ENCODE peak calls at places on chromosomes 12 and 14, in seven cellular contexts. One of them, this sample, is unnamed.

GRCh38 chr12:2719405-2719804 is 75.4 kb upstream of the FKBP4 start:
- DNase-seq in lower leg skin: no peak
- DNase-seq in cardiac fibroblast: no peak
- DNase-seq in tibial artery: no peak
- DNase-seq in AG04449: no peak
- DNase-seq in hepatocyte: no peak
- DNase-seq in fibroblast of mammary gland: peak; percentile 4
- DNase-seq in this sample: no peak

GRCh38 chr12:115870527-115870926 is 407.0 kb downstream of the MED13L start:
- DNase-seq in cardiac fibroblast: no peak
- DNase-seq in hepatocyte: no peak
- DNase-seq in tibial artery: no peak
- DNase-seq in lower leg skin: no peak
- DNase-seq in AG04449: no peak
- DNase-seq in fibroblast of mammary gland: no peak
- DNase-seq in this sample: no peak

GRCh38 chr12:124419292-124420040 is 124.6 kb downstream of the RFLNA start:
- DNase-seq in hepatocyte: no peak
- DNase-seq in fibroblast of mammary gland: no peak
- DNase-seq in AG04449: no peak
- DNase-seq in cardiac fibroblast: no peak
- DNase-seq in lower leg skin: no peak
- DNase-seq in tibial artery: no peak
- DNase-seq in this sample: no peak

GRCh38 chr14:105059035-105059916 is 6.0 kb downstream of the GPR132 start:
- DNase-seq in AG04449: no peak
- DNase-seq in cardiac fibroblast: no peak
- DNase-seq in lower leg skin: no peak
- DNase-seq in hepatocyte: no peak
- DNase-seq in fibroblast of mammary gland: peak; percentile 12
- DNase-seq in tibial artery: no peak
- DNase-seq in this sample: no peak

GRCh38 chr14:101590616-101591015 is 29.3 kb downstream of the DIO3 start:
- DNase-seq in fibroblast of mammary gland: no peak
- DNase-seq in AG04449: no peak
- DNase-seq in lower leg skin: no peak
- DNase-seq in cardiac fibroblast: no peak
- DNase-seq in tibial artery: no peak
- DNase-seq in hepatocyte: no peak
- DNase-seq in this sample: no peak

GRCh38 chr12:46517579-46517962 is 145.0 kb upstream of the SLC38A2 start:
- DNase-seq in tibial artery: no peak
- DNase-seq in fibroblast of mammary gland: no peak
- DNase-seq in lower leg skin: no peak
- DNase-seq in cardiac fibroblast: no peak
- DNase-seq in AG04449: no peak
- DNase-seq in hepatocyte: no peak
- DNase-seq in this sample: no peak

GRCh38 chr12:132099739-132100138 is 44.4 kb downstream of the DDX51 start:
- DNase-seq in fibroblast of mammary gland: no peak
- DNase-seq in AG04449: no peak
- DNase-seq in cardiac fibroblast: no peak
- DNase-seq in tibial artery: no peak
- DNase-seq in hepatocyte: no peak
- DNase-seq in lower leg skin: no peak
- DNase-seq in this sample: no peak

GRCh38 chr12:120736404-120737331 is 11.0 kb downstream of the ACADS start:
- DNase-seq in hepatocyte: no peak
- DNase-seq in AG04449: no peak
- DNase-seq in lower leg skin: no peak
- DNase-seq in tibial artery: no peak
- DNase-seq in fibroblast of mammary gland: no peak
- DNase-seq in cardiac fibroblast: no peak
- DNase-seq in this sample: no peak

GRCh38 chr14:52694761-52695480 is 437 bp downstream of the ERO1A start:
- DNase-seq in hepatocyte: peak; percentile 49
- DNase-seq in AG04449: no peak
- DNase-seq in lower leg skin: no peak
- DNase-seq in tibial artery: peak; percentile 74
- DNase-seq in cardiac fibroblast: peak; percentile 55
- DNase-seq in fibroblast of mammary gland: peak; percentile 56
- DNase-seq in this sample: no peak

GRCh38 chr12:95637471-95638155 is 86.3 kb upstream of the USP44 start:
- DNase-seq in tibial artery: no peak
- DNase-seq in lower leg skin: no peak
- DNase-seq in fibroblast of mammary gland: peak; percentile 54
- DNase-seq in hepatocyte: no peak
- DNase-seq in cardiac fibroblast: peak; percentile 96
- DNase-seq in AG04449: peak; percentile 100
- DNase-seq in this sample: no peak

GRCh38 chr12:19909418-19909817 is 458.9 kb upstream of the PDE3A start:
- DNase-seq in fibroblast of mammary gland: no peak
- DNase-seq in lower leg skin: no peak
- DNase-seq in AG04449: no peak
- DNase-seq in tibial artery: no peak
- DNase-seq in hepatocyte: no peak
- DNase-seq in cardiac fibroblast: no peak
- DNase-seq in this sample: no peak

GRCh38 chr14:88808359-88808758 is 15.6 kb upstream of the EML5 start:
- DNase-seq in cardiac fibroblast: no peak
- DNase-seq in fibroblast of mammary gland: no peak
- DNase-seq in tibial artery: no peak
- DNase-seq in hepatocyte: no peak
- DNase-seq in AG04449: no peak
- DNase-seq in lower leg skin: no peak
- DNase-seq in this sample: no peak

GRCh38 chr12:9787340-9787737 is 26.6 kb upstream of the CD69 start:
- DNase-seq in hepatocyte: no peak
- DNase-seq in tibial artery: no peak
- DNase-seq in AG04449: no peak
- DNase-seq in fibroblast of mammary gland: peak; percentile 15
- DNase-seq in cardiac fibroblast: peak; percentile 43
- DNase-seq in lower leg skin: no peak
- DNase-seq in this sample: no peak

GRCh38 chr14:76698631-76699030 is 62.6 kb upstream of the VASH1 start:
- DNase-seq in hepatocyte: no peak
- DNase-seq in lower leg skin: no peak
- DNase-seq in tibial artery: no peak
- DNase-seq in cardiac fibroblast: no peak
- DNase-seq in AG04449: no peak
- DNase-seq in fibroblast of mammary gland: no peak
- DNase-seq in this sample: no peak

GRCh38 chr12:132169376-132169775 is 25.1 kb downstream of the NOC4L start:
- DNase-seq in hepatocyte: no peak
- DNase-seq in AG04449: no peak
- DNase-seq in tibial artery: no peak
- DNase-seq in cardiac fibroblast: no peak
- DNase-seq in lower leg skin: no peak
- DNase-seq in fibroblast of mammary gland: no peak
- DNase-seq in this sample: no peak

GRCh38 chr12:68638721-68639395 is 28.2 kb downstream of the RAP1B start:
- DNase-seq in hepatocyte: no peak
- DNase-seq in cardiac fibroblast: peak; percentile 23
- DNase-seq in AG04449: no peak
- DNase-seq in lower leg skin: no peak
- DNase-seq in tibial artery: no peak
- DNase-seq in fibroblast of mammary gland: no peak
- DNase-seq in this sample: no peak

GRCh38 chr14:45811155-45811554 is 558.2 kb upstream of the MIS18BP1 start:
- DNase-seq in AG04449: no peak
- DNase-seq in lower leg skin: no peak
- DNase-seq in cardiac fibroblast: no peak
- DNase-seq in fibroblast of mammary gland: no peak
- DNase-seq in tibial artery: no peak
- DNase-seq in hepatocyte: no peak
- DNase-seq in this sample: no peak

GRCh38 chr12:76195920-76196319 is 111.4 kb upstream of the NAP1L1 start:
- DNase-seq in tibial artery: no peak
- DNase-seq in AG04449: no peak
- DNase-seq in lower leg skin: no peak
- DNase-seq in fibroblast of mammary gland: no peak
- DNase-seq in cardiac fibroblast: no peak
- DNase-seq in hepatocyte: no peak
- DNase-seq in this sample: no peak

GRCh38 chr14:93199031-93199430 is 7.8 kb downstream of the GON7 start:
- DNase-seq in AG04449: no peak
- DNase-seq in cardiac fibroblast: no peak
- DNase-seq in hepatocyte: no peak
- DNase-seq in lower leg skin: no peak
- DNase-seq in tibial artery: no peak
- DNase-seq in fibroblast of mammary gland: no peak
- DNase-seq in this sample: no peak

GRCh38 chr12:8554451-8555195 is 13.9 kb upstream of the CLEC4E start:
- DNase-seq in fibroblast of mammary gland: peak; percentile 30
- DNase-seq in tibial artery: no peak
- DNase-seq in hepatocyte: peak; percentile 22
- DNase-seq in cardiac fibroblast: peak; percentile 61
- DNase-seq in AG04449: no peak
- DNase-seq in lower leg skin: no peak
- DNase-seq in this sample: no peak

GRCh38 chr12:25744334-25744733 is 191.3 kb upstream of the LMNTD1 start:
- DNase-seq in AG04449: no peak
- DNase-seq in fibroblast of mammary gland: peak; percentile 39
- DNase-seq in cardiac fibroblast: peak; percentile 52
- DNase-seq in hepatocyte: no peak
- DNase-seq in lower leg skin: no peak
- DNase-seq in tibial artery: no peak
- DNase-seq in this sample: no peak

GRCh38 chr12:54958048-54958658 is 26.4 kb downstream of the TESPA1 start:
- DNase-seq in cardiac fibroblast: peak; percentile 86
- DNase-seq in fibroblast of mammary gland: peak; percentile 76
- DNase-seq in hepatocyte: peak; percentile 77
- DNase-seq in AG04449: peak; percentile 31
- DNase-seq in lower leg skin: no peak
- DNase-seq in tibial artery: no peak
- DNase-seq in this sample: no peak

GRCh38 chr12:62640910-62641448 is 174.4 kb downstream of the MON2 start:
- DNase-seq in hepatocyte: no peak
- DNase-seq in fibroblast of mammary gland: peak; percentile 59
- DNase-seq in tibial artery: no peak
- DNase-seq in lower leg skin: no peak
- DNase-seq in cardiac fibroblast: peak; percentile 72
- DNase-seq in AG04449: no peak
- DNase-seq in this sample: no peak

DNA sequence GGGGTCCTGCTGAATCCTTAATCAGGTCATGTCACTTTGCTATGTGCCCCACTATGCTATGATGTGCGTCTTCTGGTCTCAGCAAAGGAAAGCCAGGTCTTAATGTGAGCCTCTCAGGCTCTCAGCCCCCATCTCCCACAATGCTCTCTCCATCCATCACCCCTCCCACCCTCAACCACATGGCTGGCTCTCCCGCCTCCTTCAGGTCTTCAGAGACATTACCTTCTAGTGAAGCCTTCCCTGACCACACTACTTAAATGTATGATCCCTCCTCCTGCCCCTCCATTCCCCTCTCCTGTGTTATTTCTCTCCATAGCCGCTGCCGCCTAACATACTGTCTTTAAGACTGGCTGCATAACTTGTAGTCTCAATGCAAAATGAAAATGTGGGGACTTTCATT is 50.5 kb downstream of the KRT80 start:
- DNase-seq in fibroblast of mammary gland: no peak
- DNase-seq in AG04449: no peak
- DNase-seq in hepatocyte: no peak
- DNase-seq in lower leg skin: no peak
- DNase-seq in tibial artery: no peak
- DNase-seq in cardiac fibroblast: no peak
- DNase-seq in this sample: no peak
- TF ChIP-seq CTCF in fibroblast of mammary gland: no peak
- TF ChIP-seq CTCF in AG04449: peak; percentile 9
- TF ChIP-seq CTCF in hepatocyte: no peak
- TF ChIP-seq CTCF in lower leg skin: no peak
- TF ChIP-seq CTCF in tibial artery: no peak
- TF ChIP-seq CTCF in cardiac fibroblast: no peak
- TF ChIP-seq CTCF in this sample: no peak

DNA sequence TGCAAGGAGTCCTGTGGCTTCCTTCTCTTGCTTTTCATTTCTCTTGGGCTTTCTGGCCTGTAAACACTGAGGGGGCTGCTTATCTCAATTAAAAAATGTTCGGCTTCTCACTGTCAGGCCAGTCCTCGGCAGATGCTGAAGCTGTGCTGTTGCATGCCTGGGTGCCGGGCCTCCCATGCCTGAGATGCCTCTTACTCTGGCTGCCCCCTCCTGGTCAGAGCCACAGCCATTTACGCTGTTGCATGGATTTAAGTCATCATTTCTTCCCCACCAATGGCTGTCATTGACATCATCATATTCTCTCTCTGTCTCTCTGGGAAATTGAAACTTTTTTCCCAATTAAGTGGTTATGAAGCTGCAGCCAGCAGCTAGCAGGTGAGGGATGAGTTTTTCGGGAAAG is 53.7 kb downstream of the FOXN4 start:
- DNase-seq in lower leg skin: no peak
- DNase-seq in fibroblast of mammary gland: peak; percentile 13
- DNase-seq in AG04449: no peak
- DNase-seq in tibial artery: no peak
- DNase-seq in hepatocyte: no peak
- DNase-seq in cardiac fibroblast: peak; percentile 42
- DNase-seq in this sample: no peak
- TF ChIP-seq CTCF in lower leg skin: no peak
- TF ChIP-seq CTCF in fibroblast of mammary gland: no peak
- TF ChIP-seq CTCF in AG04449: peak; percentile 29
- TF ChIP-seq CTCF in tibial artery: no peak
- TF ChIP-seq CTCF in hepatocyte: no peak
- TF ChIP-seq CTCF in cardiac fibroblast: peak; percentile 20
- TF ChIP-seq CTCF in this sample: no peak

GRCh38 chr14:28412076-28412475 is 354.5 kb upstream of the FOXG1 start:
- DNase-seq in AG04449: no peak
- DNase-seq in hepatocyte: no peak
- DNase-seq in cardiac fibroblast: peak; percentile 28
- DNase-seq in fibroblast of mammary gland: peak; percentile 38
- DNase-seq in lower leg skin: no peak
- DNase-seq in tibial artery: no peak
- DNase-seq in this sample: no peak
- TF ChIP-seq CTCF in AG04449: no peak
- TF ChIP-seq CTCF in hepatocyte: no peak
- TF ChIP-seq CTCF in cardiac fibroblast: no peak
- TF ChIP-seq CTCF in fibroblast of mammary gland: no peak
- TF ChIP-seq CTCF in lower leg skin: no peak
- TF ChIP-seq CTCF in tibial artery: no peak
- TF ChIP-seq CTCF in this sample: no peak

DNA sequence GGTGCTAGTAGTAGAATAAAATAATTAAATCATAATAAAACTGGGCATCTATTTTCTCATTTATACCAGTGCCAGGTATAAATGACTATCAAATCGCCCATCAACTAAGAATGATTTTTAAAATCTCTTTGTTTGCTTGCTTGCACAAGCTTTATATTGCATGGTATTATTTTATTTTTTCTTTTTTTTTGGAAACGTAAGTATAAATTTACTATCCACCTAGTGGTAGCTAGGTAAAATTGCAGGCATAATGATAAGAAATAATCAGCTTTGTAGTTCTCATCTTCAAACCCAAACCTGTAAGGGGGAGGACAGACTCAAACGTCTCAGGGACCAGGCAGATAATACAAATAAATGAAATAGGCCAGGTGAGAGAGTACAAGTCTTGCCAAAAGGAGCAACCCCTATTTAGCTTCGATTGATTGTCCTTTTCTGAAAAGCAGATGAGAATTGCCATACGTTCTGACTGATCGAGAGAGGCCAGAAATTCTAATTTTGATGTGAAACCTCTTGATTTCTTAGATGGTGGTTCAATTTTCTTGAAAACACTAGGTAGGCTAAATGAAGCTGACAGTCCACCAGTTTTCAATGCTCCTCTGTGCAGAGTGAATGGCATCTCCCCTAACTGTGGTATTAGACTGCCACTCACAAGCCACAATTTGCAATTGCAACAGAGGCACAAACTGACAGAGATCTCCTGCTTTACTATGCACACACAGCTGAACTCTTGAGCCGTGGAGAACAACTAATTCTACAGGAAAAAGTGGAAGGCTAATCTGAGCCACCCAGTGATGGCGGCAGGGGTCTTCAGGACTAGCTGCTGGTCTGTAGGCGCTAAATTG is 189.3 kb downstream of the DACT1 start:
- DNase-seq in lower leg skin: no peak
- DNase-seq in fibroblast of mammary gland: peak; percentile 6
- DNase-seq in cardiac fibroblast: no peak
- DNase-seq in AG04449: no peak
- DNase-seq in hepatocyte: no peak
- DNase-seq in tibial artery: no peak
- DNase-seq in this sample: no peak
- TF ChIP-seq CTCF in lower leg skin: no peak
- TF ChIP-seq CTCF in fibroblast of mammary gland: peak; percentile 26
- TF ChIP-seq CTCF in cardiac fibroblast: peak; percentile 31
- TF ChIP-seq CTCF in AG04449: no peak
- TF ChIP-seq CTCF in hepatocyte: peak; percentile 29
- TF ChIP-seq CTCF in tibial artery: no peak
- TF ChIP-seq CTCF in this sample: no peak